ENCODE peak calls at places on chromosomes 5 and 9, in nine cellular contexts. I is suprapubic skin, O is HL-60, C is transverse colon, X is GM12892, H is GM23338, K is HepG2, R is stomach, M is GM12878. L is an unnamed sample.

GRCh38 chr9:2591967-2592366 is 29.6 kb upstream of the VLDLR start:
- DNase-seq in I (no peak), O (no peak), C (no peak), X (no peak), H (no peak), K (no peak), R (no peak), M (no peak), L (no peak)

GRCh38 chr5:125537661-125538060 is 791.2 kb upstream of the ZNF608 start:
- DNase-seq in I (no peak), O (no peak), C (no peak), X (no peak), H (no peak), K (no peak), R (no peak), M (no peak), L (no peak)

GRCh38 chr5:126777257-126777973 is 479 bp downstream of the LMNB1 start:
- DNase-seq in I (peak; percentile 71), O (peak; percentile 24), C (peak; percentile 64), X (no peak), H (peak; percentile 67), K (peak; percentile 9), R (peak; percentile 65), M (no peak), L (peak; percentile 88)

GRCh38 chr9:84823426-84824271 is 154.1 kb downstream of the NTRK2 start:
- DNase-seq in I (no peak), O (no peak), C (peak; percentile 38), X (no peak), H (no peak), K (no peak), R (no peak), M (peak; percentile 24), L (no peak)

GRCh38 chr9:88300556-88300955 is 87.7 kb upstream of the SPIN1 start:
- DNase-seq in I (no peak), O (no peak), C (no peak), X (no peak), H (no peak), K (no peak), R (no peak), M (no peak), L (no peak)

GRCh38 chr9:126668058-126668457 is 54.3 kb downstream of the LMX1B start:
- DNase-seq in I (no peak), O (no peak), C (no peak), X (no peak), H (no peak), K (no peak), R (no peak), M (no peak), L (no peak)

GRCh38 chr9:73640971-73641370 is 489.3 kb downstream of the ANXA1 start:
- DNase-seq in I (no peak), O (no peak), C (no peak), X (no peak), H (no peak), K (no peak), R (no peak), M (peak; percentile 1), L (no peak)

GRCh38 chr5:68661237-68661636 is 432.6 kb upstream of the SLC30A5 start:
- DNase-seq in I (no peak), O (no peak), C (peak; percentile 24), X (no peak), H (peak; percentile 69), K (peak; percentile 3), R (peak; percentile 38), M (no peak), L (no peak)

GRCh38 chr5:166188482-166188881 is 2103.0 kb upstream of the WWC1 start:
- DNase-seq in I (no peak), O (no peak), C (no peak), X (no peak), H (no peak), K (no peak), R (no peak), M (no peak), L (no peak)

GRCh38 chr9:133545494-133546286 is 11.2 kb downstream of the ADAMTSL2 start:
- DNase-seq in I (no peak), O (no peak), C (no peak), X (no peak), H (no peak), K (no peak), R (no peak), M (no peak), L (no peak)

GRCh38 chr5:123527190-123527589 is 15.2 kb downstream of the CSNK1G3 start:
- DNase-seq in I (no peak), O (no peak), C (no peak), X (no peak), H (no peak), K (no peak), R (no peak), M (no peak), L (no peak)

GRCh38 chr5:119328753-119329602 is 26.8 kb upstream of the TNFAIP8 start:
- DNase-seq in I (no peak), O (no peak), C (peak; percentile 35), X (no peak), H (no peak), K (no peak), R (no peak), M (no peak), L (no peak)

GRCh38 chr5:170483701-170484458 is 19.9 kb upstream of the KCNIP1 start:
- DNase-seq in I (no peak), O (no peak), C (no peak), X (no peak), H (no peak), K (no peak), R (no peak), M (no peak), L (peak; percentile 85)

GRCh38 chr9:97845130-97845529 is 7.9 kb upstream of the FOXE1 start:
- DNase-seq in I (no peak), O (no peak), C (no peak), X (no peak), H (no peak), K (no peak), R (no peak), M (no peak), L (no peak)
- TF ChIP-seq POLR2AphosphoS5 in I (no peak), O (no peak), C (no peak), X (no peak), H (no peak), K (no peak), R (no peak), M (no peak), L (no peak)

GRCh38 chr5:149912226-149912864 is 32.2 kb downstream of the PDE6A start:
- DNase-seq in I (no peak), O (no peak), C (no peak), X (no peak), H (no peak), K (no peak), R (no peak), M (no peak), L (no peak)

GRCh38 chr5:149907828-149908227 is 36.8 kb downstream of the PDE6A start:
- DNase-seq in I (no peak), O (no peak), C (no peak), X (no peak), H (no peak), K (no peak), R (no peak), M (no peak), L (no peak)

GRCh38 chr5:149915392-149916260 is 29.0 kb downstream of the PDE6A start:
- DNase-seq in I (no peak), O (no peak), C (no peak), X (no peak), H (peak; percentile 27), K (no peak), R (no peak), M (no peak), L (no peak)

GRCh38 chr5:149913449-149914419 is 30.9 kb downstream of the PDE6A start:
- DNase-seq in I (no peak), O (no peak), C (no peak), X (no peak), H (no peak), K (no peak), R (no peak), M (no peak), L (no peak)

GRCh38 chr5:149911031-149911430 is 33.6 kb downstream of the PDE6A start:
- DNase-seq in I (no peak), O (no peak), C (no peak), X (no peak), H (no peak), K (no peak), R (no peak), M (no peak), L (no peak)
- TF ChIP-seq POLR2AphosphoS5 in I (no peak), O (no peak), C (no peak), X (no peak), H (no peak), K (no peak), R (no peak), M (no peak), L (peak; percentile 14)

DNA sequence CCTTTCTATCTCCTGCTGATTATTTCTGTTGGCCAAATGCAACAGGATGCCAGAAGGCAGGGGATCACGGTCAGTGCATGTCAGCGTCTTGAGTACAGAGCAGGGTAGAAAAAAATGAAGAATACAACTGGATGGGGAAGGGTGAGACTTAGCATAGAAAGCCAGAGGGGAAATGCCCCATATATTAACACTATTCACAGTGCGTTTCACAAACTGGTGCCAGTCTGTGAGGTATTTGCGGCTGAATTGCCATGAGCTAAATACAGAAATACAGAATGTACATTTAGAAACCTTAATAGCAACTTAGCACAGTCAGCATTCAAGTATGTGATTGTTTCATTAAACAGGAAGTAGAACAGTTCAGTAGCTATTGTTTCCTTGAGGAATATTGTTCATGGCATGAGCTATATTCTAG is 31.0 kb upstream of the SLC1A3 start:
- DNase-seq in I (no peak), O (no peak), C (no peak), X (no peak), H (no peak), K (no peak), R (no peak), M (no peak), L (no peak)
- TF ChIP-seq POLR2AphosphoS5 in I (no peak), O (no peak), C (no peak), X (no peak), H (no peak), K (no peak), R (no peak), M (no peak), L (no peak)

GRCh38 chr5:83472508-83473343 is 1.2 kb downstream of the VCAN start:
- DNase-seq in I (peak; percentile 80), O (no peak), C (peak; percentile 16), X (peak; percentile 41), H (peak; percentile 74), K (no peak), R (no peak), M (no peak), L (no peak)
- TF ChIP-seq POLR2AphosphoS5 in I (no peak), O (no peak), C (no peak), X (no peak), H (peak; percentile 54), K (no peak), R (no peak), M (no peak), L (peak; percentile 1)